ENCODE peak calls at places on chromosomes 3 and 15, in five cellular contexts. G, W, R, Y and T are unnamed samples.

GRCh38 chr3:159761377-159761776 is 227.3 kb upstream of the IL12A start:
- DNase-seq in G (no peak), Y (no peak), W (no peak), R (no peak), T (no peak)

GRCh38 chr3:8856031-8856430 is 86.6 kb upstream of the OXTR start:
- DNase-seq in W (no peak), G (no peak), Y (no peak), R (no peak), T (no peak)

GRCh38 chr3:32421991-32422859 is 30.6 kb downstream of the CMTM7 start:
- DNase-seq in W (no peak), R (no peak), Y (no peak), G (no peak), T (peak)

GRCh38 chr3:187406927-187407326 is 38.7 kb downstream of the RTP4 start:
- DNase-seq in G (no peak), W (no peak), Y (no peak), R (no peak), T (no peak)

GRCh38 chr15:74011610-74012009 is 17.1 kb downstream of the PML start:
- DNase-seq in W (no peak), G (no peak), Y (no peak), R (no peak), T (no peak)

GRCh38 chr15:42707068-42707467 is 29.9 kb downstream of the CDAN1 start:
- DNase-seq in G (no peak), W (no peak), R (no peak), Y (no peak), T (no peak)

GRCh38 chr15:93449798-93450197 is 360.8 kb upstream of the RGMA start:
- DNase-seq in Y (no peak), R (no peak), G (no peak), W (no peak), T (no peak)

GRCh38 chr3:123389338-123389910 is 59.5 kb downstream of the ADCY5 start:
- DNase-seq in W (no peak), G (no peak), R (no peak), Y (no peak), T (no peak)

GRCh38 chr3:64188810-64189560 is 36.3 kb downstream of the PRICKLE2 start:
- DNase-seq in R (no peak), G (no peak), Y (no peak), W (no peak), T (no peak)

GRCh38 chr3:169505577-169506155 is 157.8 kb downstream of the MECOM start:
- DNase-seq in R (no peak), Y (no peak), W (no peak), G (peak), T (peak)

GRCh38 chr3:129313983-129314756 is 35.5 kb downstream of the HMCES start:
- DNase-seq in G (peak), W (no peak), Y (no peak), R (no peak), T (no peak)

GRCh38 chr3:184742676-184743135 is 30.8 kb upstream of the MAGEF1 start:
- DNase-seq in G (no peak), R (no peak), W (no peak), Y (no peak), T (no peak)

GRCh38 chr15:89157918-89158564 is 63.3 kb downstream of the RLBP1 start:
- DNase-seq in Y (no peak), W (no peak), R (no peak), G (no peak), T (no peak)

GRCh38 chr3:176663819-176664218 is 533.5 kb downstream of the TBL1XR1 start:
- DNase-seq in Y (no peak), R (no peak), G (peak), W (no peak), T (peak)

GRCh38 chr15:27271258-27271657 is 300.3 kb downstream of the GABRG3 start:
- DNase-seq in W (no peak), G (no peak), R (peak), Y (no peak), T (no peak)

GRCh38 chr15:90956551-90957104 is 1.9 kb downstream of the RCCD1 start:
- DNase-seq in R (peak), G (no peak), Y (peak), W (no peak), T (no peak)

DNA sequence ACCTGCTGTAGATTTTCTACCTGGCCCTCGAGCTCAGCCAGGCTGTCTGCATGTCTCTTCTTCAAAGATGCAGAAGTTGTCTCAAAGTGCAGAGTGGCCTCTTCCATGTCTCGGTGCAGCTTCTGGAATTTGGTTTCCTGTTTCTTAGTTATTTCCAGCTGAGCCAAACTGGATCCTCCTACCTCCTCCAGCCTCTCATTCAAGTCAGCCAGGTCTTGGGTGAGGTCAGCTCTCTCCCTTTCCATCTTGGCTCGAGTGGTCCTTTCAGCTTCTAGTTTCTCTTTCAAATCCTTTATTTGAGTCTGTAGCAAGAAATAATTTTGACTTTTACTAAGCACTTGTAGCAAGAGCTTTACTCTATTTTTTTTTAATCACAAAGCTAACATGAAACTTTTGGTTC is 81.8 kb downstream of the MYH15 start:
- DNase-seq in G (no peak), R (no peak), W (no peak), Y (no peak), T (no peak)
- TF ChIP-seq SIN3A in G (no peak), R (no peak), W (no peak), Y (no peak), T (no peak)

GRCh38 chr3:16868513-16868912 is 16.2 kb upstream of the PLCL2 start:
- DNase-seq in Y (no peak), W (no peak), G (no peak), R (no peak), T (no peak)

GRCh38 chr3:16869606-16870005 is 15.1 kb upstream of the PLCL2 start:
- DNase-seq in W (no peak), G (no peak), Y (no peak), R (no peak), T (no peak)

GRCh38 chr3:16865335-16865734 is 19.4 kb upstream of the PLCL2 start:
- DNase-seq in Y (no peak), W (no peak), G (no peak), R (no peak), T (no peak)

GRCh38 chr3:16864610-16865313 is 20.0 kb upstream of the PLCL2 start:
- DNase-seq in W (no peak), Y (no peak), G (peak), R (no peak), T (no peak)

GRCh38 chr3:16866447-16867025 is 18.2 kb upstream of the PLCL2 start:
- DNase-seq in Y (no peak), G (no peak), W (no peak), R (no peak), T (no peak)
- TF ChIP-seq ZNF274 in Y (no peak), G (no peak), W (no peak), R (no peak), T (no peak)

DNA sequence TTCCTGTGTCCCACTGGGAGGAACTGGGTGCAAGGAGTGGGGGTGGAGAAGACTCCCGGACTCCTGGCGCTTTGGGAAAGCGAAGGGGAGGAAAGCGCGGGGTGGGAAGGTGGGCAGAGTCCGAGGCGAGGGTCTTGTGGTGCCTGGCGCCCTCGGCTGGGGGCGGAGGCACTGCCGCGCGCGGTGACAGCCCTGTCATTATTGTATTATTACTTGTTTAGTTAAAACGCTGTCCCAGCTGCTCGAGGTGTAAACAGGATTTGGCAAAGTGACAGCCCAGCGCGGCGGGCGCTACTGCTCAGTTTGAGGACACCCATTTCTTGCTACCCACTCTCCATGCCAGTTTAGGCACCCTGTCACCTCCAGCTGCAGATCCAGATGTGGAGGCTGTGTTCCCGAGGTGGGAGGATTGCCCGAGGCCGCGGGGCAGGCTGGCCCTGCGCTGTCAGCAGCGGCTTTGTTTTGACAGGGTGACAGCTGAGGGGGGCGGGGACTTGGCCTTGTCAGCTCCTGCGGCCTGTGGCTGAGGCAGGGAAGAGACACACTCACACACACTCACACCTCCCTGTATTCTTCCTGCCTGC is 1.0 kb downstream of the KAT2B start:
- DNase-seq in G (peak), Y (peak), W (no peak), R (peak), T (no peak)
- H3K9ac ChIP-seq in G (peak), Y (peak), W (peak), R (no peak), T (peak)

GRCh38 chr15:50854594-50855490 is 53.6 kb upstream of the AP4E1 start:
- DNase-seq in Y (no peak), W (peak), R (no peak), G (peak), T (no peak)
- TF ChIP-seq SIN3A in Y (no peak), W (no peak), R (no peak), G (no peak), T (no peak)

GRCh38 chr15:82767163-82767829 is 38.6 kb downstream of the FSD2 start:
- DNase-seq in G (no peak), W (no peak), R (no peak), Y (no peak), T (no peak)

GRCh38 chr15:82771789-82772607 is 33.9 kb downstream of the FSD2 start:
- DNase-seq in W (no peak), Y (no peak), R (no peak), G (no peak), T (no peak)

GRCh38 chr15:82763361-82764142 is 42.3 kb downstream of the FSD2 start:
- DNase-seq in Y (no peak), W (no peak), G (peak), R (no peak), T (no peak)

GRCh38 chr15:82764740-82765139 is 41.1 kb downstream of the FSD2 start:
- DNase-seq in R (no peak), Y (no peak), W (no peak), G (no peak), T (no peak)

GRCh38 chr15:82768414-82769081 is 37.3 kb downstream of the FSD2 start:
- DNase-seq in R (no peak), W (no peak), G (no peak), Y (no peak), T (no peak)
- TF ChIP-seq ZNF274 in R (no peak), W (no peak), G (no peak), Y (no peak), T (no peak)

DNA sequence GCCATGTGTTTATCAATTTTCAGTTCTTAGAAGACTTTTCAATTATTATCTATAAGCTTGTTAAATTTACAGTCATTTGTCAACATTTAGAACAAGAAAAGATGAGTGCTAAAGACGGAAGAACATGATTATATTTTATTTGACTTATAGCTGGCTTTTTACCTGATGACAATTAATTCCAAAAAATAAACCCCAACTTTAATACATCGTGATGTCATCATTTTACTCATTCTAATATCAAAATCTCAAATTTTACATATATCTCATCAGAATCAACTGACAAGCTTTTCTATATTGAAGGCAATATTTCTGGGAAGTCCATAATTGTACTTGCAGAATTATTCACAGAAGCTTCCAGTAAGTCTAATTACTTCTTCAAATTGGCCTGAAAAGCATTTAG is 234.6 kb upstream of the PLSCR5 start:
- DNase-seq in R (no peak), G (no peak), Y (no peak), W (no peak), T (no peak)
- H3K9ac ChIP-seq in R (no peak), G (no peak), Y (no peak), W (no peak), T (no peak)

GRCh38 chr3:188863999-188864406 is 307.8 kb upstream of the TPRG1 start:
- DNase-seq in R (no peak), W (no peak), G (no peak), Y (no peak), T (no peak)
- TF ChIP-seq SIN3A in R (no peak), W (no peak), G (no peak), Y (no peak), T (no peak)

GRCh38 chr3:104717828-104718196 is 648.9 kb upstream of the ALCAM start:
- DNase-seq in W (no peak), G (no peak), R (no peak), Y (no peak), T (no peak)

GRCh38 chr3:104711435-104711834 is 655.3 kb upstream of the ALCAM start:
- DNase-seq in G (no peak), W (no peak), R (no peak), Y (no peak), T (no peak)

GRCh38 chr3:104715972-104716371 is 650.7 kb upstream of the ALCAM start:
- DNase-seq in R (no peak), W (no peak), Y (no peak), G (no peak), T (no peak)
- TF ChIP-seq ZNF274 in R (no peak), W (no peak), Y (no peak), G (no peak), T (no peak)